ENCODE peak calls at places on chromosome 17, in six cellular contexts. A is stimulated activated CD4-positive, alpha-beta T cell treated with anti-CD3 and anti-CD28 coated beads, TNF-alpha, amount 100 ng/mL, for 48 hours; V is gastrocnemius medialis; R is ascending aorta; S is naive B cell; Y is ACHN. K is an unnamed sample.

GRCh38 chr17:31321481-31321880 is at the start of gene EVI2A:
- DNase-seq in A (peak), Y (peak), V (peak), S (peak), R (no peak), K (peak)

GRCh38 chr17:27519550-27519949 is 63.3 kb downstream of the KSR1 start:
- DNase-seq in S (no peak), V (no peak), A (no peak), Y (no peak), R (no peak), K (no peak)

GRCh38 chr17:50841949-50842354 is 6.6 kb downstream of the WFIKKN2 start:
- DNase-seq in R (peak), Y (peak), V (peak), S (no peak), A (no peak), K (peak)

GRCh38 chr17:34725740-34726139 is 146.4 kb downstream of the TMEM132E start:
- DNase-seq in Y (no peak), R (no peak), A (no peak), V (no peak), S (no peak), K (no peak)

GRCh38 chr17:66123163-66123562 is 68.8 kb downstream of the CEP112 start:
- DNase-seq in S (no peak), Y (peak), A (no peak), V (no peak), R (no peak), K (peak)

GRCh38 chr17:67198131-67198530 is 46.9 kb downstream of the HELZ start:
- DNase-seq in S (no peak), R (no peak), A (no peak), V (no peak), Y (no peak), K (no peak)

GRCh38 chr17:79413591-79413990 is 197.3 kb downstream of the RBFOX3 start:
- DNase-seq in S (no peak), V (no peak), A (no peak), R (no peak), Y (no peak), K (no peak)

GRCh38 chr17:62807812-62808575 is at the start of gene MARCHF10:
- DNase-seq in A (no peak), S (peak), Y (peak), R (no peak), V (no peak), K (no peak)

GRCh38 chr17:38750312-38751121 is 2.0 kb upstream of the PSMB3 start:
- DNase-seq in Y (no peak), A (no peak), V (no peak), S (no peak), R (no peak), K (peak)